ENCODE peak calls at places on chromosomes 6 and 20, in five cellular contexts. Y is left ventricle myocardium inferior; E is mesendoderm; W is effector memory CD4-positive, alpha-beta T cell; T is aorta. G is an unnamed sample. For H3K4me1, the result is how much of the 10 kb centered on the place peaks cover.

GRCh38 chr6:134930463-134930862 is 19.4 kb downstream of the ALDH8A1 start:
- DNase-seq in Y (no peak), E (no peak), W (no peak), T (no peak), G (no peak)

GRCh38 chr20:45087814-45088213 is 13.1 kb downstream of the KCNS1 start:
- DNase-seq in W (no peak), E (no peak), T (no peak), Y (no peak), G (no peak)

GRCh38 chr6:41352907-41353306 is 17.5 kb downstream of the NCR2 start:
- DNase-seq in Y (no peak), E (no peak), W (no peak), T (no peak), G (no peak)

GRCh38 chr6:26339612-26340011 is 25.4 kb upstream of the BTN3A2 start:
- DNase-seq in Y (no peak), W (no peak), E (no peak), T (no peak), G (no peak)

GRCh38 chr6:42104807-42105713 is 37.4 kb downstream of the C6orf132 start:
- DNase-seq in T (no peak), W (no peak), E (peak), Y (no peak), G (peak)

GRCh38 chr20:10236540-10237533 is 18.2 kb downstream of the SNAP25 start:
- DNase-seq in W (no peak), E (peak), T (no peak), Y (no peak), G (peak)

GRCh38 chr6:148905901-148906300 is 159.1 kb downstream of the UST start:
- DNase-seq in E (no peak), T (no peak), W (no peak), Y (no peak), G (no peak)

GRCh38 chr20:62802026-62802712 is 2.5 kb upstream of the OGFR start:
- DNase-seq in T (no peak), Y (no peak), W (no peak), E (no peak), G (no peak)

GRCh38 chr6:163490826-163491577 is 76.5 kb downstream of the QKI start:
- DNase-seq in E (no peak), T (peak), Y (peak), W (no peak), G (peak)

DNA sequence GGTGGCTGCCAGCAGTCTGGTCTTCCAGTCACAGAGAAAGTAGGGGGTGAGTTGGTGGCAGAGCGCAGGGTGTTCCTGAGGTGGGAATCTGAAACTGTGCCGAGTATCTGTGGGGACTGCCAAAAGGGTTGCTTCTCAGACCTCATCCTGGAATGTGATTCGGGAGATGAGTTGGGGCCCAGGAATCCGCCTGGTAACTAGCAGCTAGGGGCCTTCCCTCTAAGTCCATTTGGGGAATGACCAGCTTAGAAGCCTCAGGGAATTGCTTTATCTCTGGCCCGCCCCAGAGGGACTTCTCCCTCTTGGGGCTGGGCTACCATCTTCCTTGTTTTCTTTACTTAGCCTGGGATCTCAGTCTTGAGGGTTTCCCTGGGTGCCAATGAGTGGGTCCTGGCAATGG is 49.6 kb downstream of the MOCS1 start:
- DNase-seq in E (no peak), W (no peak), T (no peak), Y (no peak), G (no peak)
- H3K4me1 ChIP-seq in E (under half), W (under half), T (under half), Y (half or more), G (under half)

GRCh38 chr20:19958923-19959322 is 58.2 kb upstream of the NAA20 start:
- DNase-seq in W (no peak), E (no peak), T (no peak), Y (no peak), G (no peak)

GRCh38 chr20:19962958-19963357 is 54.2 kb upstream of the NAA20 start:
- DNase-seq in W (no peak), Y (no peak), E (no peak), T (no peak), G (no peak)

GRCh38 chr20:19961298-19961697 is 55.9 kb upstream of the NAA20 start:
- DNase-seq in E (no peak), W (no peak), T (no peak), Y (no peak), G (no peak)

GRCh38 chr20:19958243-19958642 is 58.9 kb upstream of the NAA20 start:
- DNase-seq in Y (no peak), E (no peak), T (no peak), W (no peak), G (no peak)

GRCh38 chr20:19960745-19961144 is 56.4 kb upstream of the NAA20 start:
- DNase-seq in W (no peak), Y (no peak), E (no peak), T (no peak), G (no peak)
- H3K4me1 ChIP-seq in W (under half), Y (under half), E (under half), T (under half), G (under half)

GRCh38 chr20:47306095-47306494 is 50.4 kb downstream of the ZMYND8 start:
- DNase-seq in W (no peak), Y (no peak), T (no peak), E (no peak), G (no peak)

GRCh38 chr20:47306755-47307370 is 49.6 kb downstream of the ZMYND8 start:
- DNase-seq in Y (no peak), E (no peak), W (no peak), T (no peak), G (no peak)

GRCh38 chr20:47305667-47306066 is 50.8 kb downstream of the ZMYND8 start:
- DNase-seq in T (no peak), E (no peak), Y (no peak), W (no peak), G (no peak)

GRCh38 chr20:47304287-47304686 is 52.2 kb downstream of the ZMYND8 start:
- DNase-seq in T (no peak), W (no peak), E (no peak), Y (no peak), G (no peak)

DNA sequence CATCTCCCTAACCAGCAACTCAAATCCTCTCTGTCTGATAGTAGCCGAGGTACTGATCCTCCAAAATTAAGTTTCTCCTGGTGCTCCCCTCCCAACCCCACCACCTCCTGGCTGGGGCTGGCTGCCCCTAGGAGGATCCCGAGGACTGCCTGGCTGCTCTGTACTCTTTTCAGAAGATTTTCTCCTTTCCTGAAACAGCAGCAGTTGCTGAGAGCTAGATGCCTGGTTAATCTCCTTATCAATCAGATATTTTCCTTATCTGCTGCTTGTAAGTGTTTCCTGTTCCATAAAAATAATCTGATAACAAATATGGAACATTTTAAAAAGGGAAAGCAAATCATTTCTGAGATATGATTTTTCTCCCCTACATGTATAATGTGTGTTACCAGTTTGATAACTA is 52.8 kb downstream of the ZMYND8 start:
- DNase-seq in T (no peak), W (no peak), Y (no peak), E (no peak), G (no peak)
- H3K4me1 ChIP-seq in T (under half), W (under half), Y (under half), E (under half), G (under half)

GRCh38 chr6:16764188-16764950 is 3.1 kb upstream of the ATXN1 start:
- DNase-seq in W (no peak), Y (no peak), E (peak), T (no peak), G (no peak)

GRCh38 chr6:16765235-16765634 is 4.0 kb upstream of the ATXN1 start:
- DNase-seq in W (no peak), Y (no peak), E (no peak), T (no peak), G (no peak)

GRCh38 chr6:16767765-16768514 is 6.7 kb upstream of the ATXN1 start:
- DNase-seq in E (no peak), T (no peak), W (no peak), Y (no peak), G (no peak)

GRCh38 chr6:16766836-16767745 is 5.8 kb upstream of the ATXN1 start:
- DNase-seq in Y (no peak), T (no peak), E (no peak), W (no peak), G (no peak)

DNA sequence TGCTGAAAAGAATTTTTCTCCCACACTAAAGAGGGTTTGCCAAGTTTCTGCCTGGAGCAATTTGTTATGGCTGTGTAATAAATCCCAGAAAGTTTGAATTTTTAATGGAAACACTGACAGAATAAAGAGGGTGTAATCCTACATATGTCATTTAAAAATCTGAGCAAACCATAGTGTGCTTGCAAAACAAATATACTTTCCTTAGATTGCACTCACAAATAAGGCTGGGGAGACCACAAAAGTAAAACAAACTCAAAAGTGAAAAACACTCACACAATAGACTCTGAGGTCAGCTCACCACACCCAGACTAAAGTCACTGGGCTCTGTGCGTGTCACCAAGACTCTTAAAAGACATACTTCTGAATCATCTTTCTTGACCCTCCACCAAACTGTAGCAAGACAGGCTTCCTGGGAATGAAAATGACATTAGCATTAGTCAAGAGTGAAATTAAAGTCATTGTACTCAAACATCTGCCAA is 4.8 kb upstream of the ATXN1 start:
- DNase-seq in Y (no peak), E (no peak), W (no peak), T (no peak), G (no peak)
- H3K4me1 ChIP-seq in Y (half or more), E (under half), W (under half), T (under half), G (under half)

GRCh38 chr6:29671026-29671425 is 9.9 kb downstream of the ZFP57 start:
- DNase-seq in W (no peak), Y (no peak), E (no peak), T (no peak), G (peak)

GRCh38 chr6:29667158-29667557 is 10.3 kb downstream of the MOG start:
- DNase-seq in T (no peak), W (no peak), E (peak), Y (no peak), G (no peak)

GRCh38 chr6:29663300-29664039 is 6.6 kb downstream of the MOG start:
- DNase-seq in Y (no peak), T (no peak), W (no peak), E (peak), G (no peak)

GRCh38 chr6:29666826-29667130 is 9.9 kb downstream of the MOG start:
- DNase-seq in E (peak), W (no peak), T (no peak), Y (no peak), G (no peak)

DNA sequence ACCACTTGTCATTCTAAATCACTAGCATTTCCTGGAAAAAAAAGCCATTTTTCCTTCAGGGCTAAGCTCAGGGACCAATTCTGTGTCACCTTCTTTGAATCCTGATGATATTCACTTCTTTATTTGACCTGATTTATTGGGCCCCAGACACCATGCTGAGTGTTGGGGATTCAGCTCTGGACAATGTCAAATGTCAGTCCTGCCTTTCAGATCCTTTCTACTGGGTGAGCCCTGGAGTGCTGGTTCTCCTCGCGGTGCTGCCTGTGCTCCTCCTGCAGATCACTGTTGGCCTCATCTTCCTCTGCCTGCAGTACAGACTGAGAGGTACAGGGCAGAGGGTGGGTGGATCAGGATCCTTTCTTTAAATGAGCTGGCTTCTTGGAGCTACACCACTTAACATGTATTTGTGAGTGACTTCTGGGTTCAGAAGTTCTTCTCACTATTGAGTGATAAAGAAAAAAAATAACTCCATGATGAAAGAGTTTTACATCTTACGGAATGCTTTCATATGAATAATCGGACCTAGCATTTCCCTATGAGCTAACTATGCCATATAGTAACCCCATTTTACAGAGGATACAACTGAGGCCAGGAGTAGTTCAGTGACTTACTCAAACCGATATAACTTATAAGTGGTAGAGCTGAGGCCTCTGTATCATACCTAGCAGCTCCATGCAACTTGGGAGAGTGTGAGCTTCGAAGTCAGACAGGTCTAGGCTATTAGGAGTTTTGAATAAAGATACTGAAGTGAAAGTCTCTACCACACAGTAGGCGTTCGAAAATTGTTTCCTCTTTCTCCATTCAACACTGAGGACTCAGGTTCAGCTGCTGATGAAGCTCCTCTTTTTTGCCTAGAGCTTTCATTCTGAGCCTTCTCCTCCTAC is 9.3 kb downstream of the MOG start:
- DNase-seq in T (no peak), E (peak), W (no peak), Y (no peak), G (no peak)
- H3K4me1 ChIP-seq in T (under half), E (under half), W (under half), Y (under half), G (under half)